ENCODE peak calls at places on chromosomes 5 and 9, in five cellular contexts. One of them, this sample, is unnamed.
A peak's percentile ranks its signal among the peaks of the same experiment; 100 is the strongest.

GRCh38 chr5:58944221-58944620 is 361.3 kb downstream of the RAB3C start:
- DNase-seq in gastrocnemius medialis: no peak
- DNase-seq in left lung: no peak
- DNase-seq in bronchial epithelial cell: no peak
- DNase-seq in HFFc6: no peak
- DNase-seq in this sample: no peak

GRCh38 chr9:36398745-36399144 is 1.3 kb downstream of the RNF38 start:
- DNase-seq in gastrocnemius medialis: no peak
- DNase-seq in left lung: no peak
- DNase-seq in bronchial epithelial cell: peak; percentile 38
- DNase-seq in HFFc6: peak; percentile 73
- DNase-seq in this sample: no peak

GRCh38 chr5:108461628-108462367 is 79.9 kb upstream of the FBXL17 start:
- DNase-seq in gastrocnemius medialis: no peak
- DNase-seq in left lung: no peak
- DNase-seq in bronchial epithelial cell: peak; percentile 64
- DNase-seq in HFFc6: peak; percentile 41
- DNase-seq in this sample: no peak

GRCh38 chr5:174275959-174276358 is 230.5 kb downstream of the NSG2 start:
- DNase-seq in gastrocnemius medialis: no peak
- DNase-seq in left lung: no peak
- DNase-seq in bronchial epithelial cell: no peak
- DNase-seq in HFFc6: no peak
- DNase-seq in this sample: no peak

GRCh38 chr9:77290373-77290772 is 113.0 kb downstream of the VPS13A start:
- DNase-seq in gastrocnemius medialis: no peak
- DNase-seq in left lung: no peak
- DNase-seq in bronchial epithelial cell: no peak
- DNase-seq in HFFc6: no peak
- DNase-seq in this sample: no peak

GRCh38 chr5:174022384-174023095 is 23.0 kb upstream of the NSG2 start:
- DNase-seq in gastrocnemius medialis: no peak
- DNase-seq in left lung: no peak
- DNase-seq in bronchial epithelial cell: no peak
- DNase-seq in HFFc6: no peak
- DNase-seq in this sample: no peak

GRCh38 chr5:148740966-148741742 is 85.3 kb upstream of the ADRB2 start:
- DNase-seq in gastrocnemius medialis: peak; percentile 77
- DNase-seq in left lung: no peak
- DNase-seq in bronchial epithelial cell: peak; percentile 76
- DNase-seq in HFFc6: peak; percentile 79
- DNase-seq in this sample: peak; percentile 29

GRCh38 chr9:96875460-96876142 is 21.3 kb upstream of the ZNF782 start:
- DNase-seq in gastrocnemius medialis: peak; percentile 74
- DNase-seq in left lung: peak; percentile 81
- DNase-seq in bronchial epithelial cell: peak; percentile 71
- DNase-seq in HFFc6: no peak
- DNase-seq in this sample: peak; percentile 82

GRCh38 chr9:91102269-91102668 is 259.4 kb downstream of the AUH start:
- DNase-seq in gastrocnemius medialis: no peak
- DNase-seq in left lung: no peak
- DNase-seq in bronchial epithelial cell: peak; percentile 16
- DNase-seq in HFFc6: no peak
- DNase-seq in this sample: no peak

GRCh38 chr9:96078866-96079505 is 203.5 kb downstream of the ERCC6L2 start:
- DNase-seq in gastrocnemius medialis: no peak
- DNase-seq in left lung: no peak
- DNase-seq in bronchial epithelial cell: no peak
- DNase-seq in HFFc6: no peak
- DNase-seq in this sample: no peak

GRCh38 chr5:32023816-32024215 is 150.3 kb downstream of the GOLPH3 start:
- DNase-seq in gastrocnemius medialis: no peak
- DNase-seq in left lung: no peak
- DNase-seq in bronchial epithelial cell: no peak
- DNase-seq in HFFc6: no peak
- DNase-seq in this sample: no peak

GRCh38 chr5:149404746-149405549 is 25.9 kb upstream of the IL17B start:
- DNase-seq in gastrocnemius medialis: no peak
- DNase-seq in left lung: no peak
- DNase-seq in bronchial epithelial cell: no peak
- DNase-seq in HFFc6: peak; percentile 87
- DNase-seq in this sample: no peak

GRCh38 chr5:124436294-124436693 is 310.1 kb downstream of the ZNF608 start:
- DNase-seq in gastrocnemius medialis: no peak
- DNase-seq in left lung: no peak
- DNase-seq in bronchial epithelial cell: peak; percentile 4
- DNase-seq in HFFc6: no peak
- DNase-seq in this sample: no peak

GRCh38 chr5:136811551-136811950 is 446.2 kb upstream of the TRPC7 start:
- DNase-seq in gastrocnemius medialis: peak; percentile 76
- DNase-seq in left lung: no peak
- DNase-seq in bronchial epithelial cell: peak; percentile 94
- DNase-seq in HFFc6: peak; percentile 87
- DNase-seq in this sample: no peak

GRCh38 chr9:126016579-126017290 is 269.6 kb downstream of the PBX3 start:
- DNase-seq in gastrocnemius medialis: no peak
- DNase-seq in left lung: peak; percentile 72
- DNase-seq in bronchial epithelial cell: no peak
- DNase-seq in HFFc6: no peak
- DNase-seq in this sample: no peak

GRCh38 chr5:74639538-74640449 is 734 bp downstream of the ENC1 start:
- DNase-seq in gastrocnemius medialis: peak; percentile 19
- DNase-seq in left lung: peak; percentile 87
- DNase-seq in bronchial epithelial cell: no peak
- DNase-seq in HFFc6: peak; percentile 64
- DNase-seq in this sample: peak; percentile 64

GRCh38 chr5:116763987-116764866 is 189.6 kb upstream of the SEMA6A start:
- DNase-seq in gastrocnemius medialis: no peak
- DNase-seq in left lung: no peak
- DNase-seq in bronchial epithelial cell: peak; percentile 96
- DNase-seq in HFFc6: no peak
- DNase-seq in this sample: no peak

GRCh38 chr5:135007305-135007704 is 26.7 kb downstream of the PITX1 start:
- DNase-seq in gastrocnemius medialis: no peak
- DNase-seq in left lung: peak; percentile 37
- DNase-seq in bronchial epithelial cell: no peak
- DNase-seq in HFFc6: no peak
- DNase-seq in this sample: no peak

GRCh38 chr5:56468278-56468677 is 235.1 kb upstream of the ANKRD55 start:
- DNase-seq in gastrocnemius medialis: no peak
- DNase-seq in left lung: no peak
- DNase-seq in bronchial epithelial cell: no peak
- DNase-seq in HFFc6: no peak
- DNase-seq in this sample: no peak

GRCh38 chr5:150000990-150001659 is 586 bp downstream of the HMGXB3 start:
- DNase-seq in gastrocnemius medialis: peak; percentile 50
- DNase-seq in left lung: peak; percentile 93
- DNase-seq in bronchial epithelial cell: peak; percentile 34
- DNase-seq in HFFc6: peak; percentile 44
- DNase-seq in this sample: peak; percentile 71

GRCh38 chr9:111952559-111952958 is 55.9 kb downstream of the UGCG start:
- DNase-seq in gastrocnemius medialis: no peak
- DNase-seq in left lung: no peak
- DNase-seq in bronchial epithelial cell: peak; percentile 92
- DNase-seq in HFFc6: peak; percentile 50
- DNase-seq in this sample: no peak

GRCh38 chr9:28853487-28853886 is 1280.2 kb upstream of the C9orf72 start:
- DNase-seq in gastrocnemius medialis: no peak
- DNase-seq in left lung: no peak
- DNase-seq in bronchial epithelial cell: no peak
- DNase-seq in HFFc6: no peak
- DNase-seq in this sample: no peak

DNA sequence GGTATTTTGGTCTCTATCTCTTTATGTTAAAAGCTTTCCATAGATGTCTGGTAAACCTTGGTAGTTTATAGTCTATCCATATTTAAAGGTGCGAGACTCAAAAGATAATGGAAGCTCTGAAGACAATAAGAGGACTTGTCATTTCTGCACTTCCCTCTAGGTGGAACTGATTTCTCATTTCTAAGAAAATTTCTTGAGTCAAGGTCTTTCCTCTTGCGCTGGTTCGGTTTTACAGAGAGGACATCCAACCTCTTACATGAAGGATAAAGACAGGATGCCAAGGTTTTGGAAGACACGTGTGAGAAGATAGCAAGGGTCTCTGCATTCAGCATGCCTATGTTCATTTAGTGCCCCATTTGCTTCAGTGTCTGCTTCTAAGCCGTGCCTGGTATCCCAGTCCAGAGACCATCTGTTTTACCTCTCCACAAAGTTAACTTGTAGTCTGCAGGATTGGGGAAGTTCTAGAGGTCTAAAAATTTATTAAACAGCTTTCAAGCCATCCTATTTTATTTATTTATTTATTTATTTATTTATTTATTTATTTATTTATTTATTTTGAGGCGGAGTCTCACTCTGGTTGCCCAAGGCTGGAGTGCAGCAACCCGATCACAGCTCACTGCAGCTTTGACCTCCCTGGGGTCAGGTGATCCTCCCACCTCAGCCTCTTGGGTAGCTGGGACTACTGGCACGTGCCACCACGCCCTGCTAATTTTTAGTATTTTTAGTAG is 41.6 kb downstream of the KIAA1191 start:
- DNase-seq in gastrocnemius medialis: no peak
- DNase-seq in left lung: no peak
- DNase-seq in bronchial epithelial cell: peak; percentile 26
- DNase-seq in HFFc6: no peak
- DNase-seq in this sample: no peak
- TF ChIP-seq CTCF in gastrocnemius medialis: no peak
- TF ChIP-seq CTCF in left lung: no peak
- TF ChIP-seq CTCF in bronchial epithelial cell: peak; percentile 9
- TF ChIP-seq CTCF in HFFc6: peak; percentile 29
- TF ChIP-seq CTCF in this sample: peak; percentile 32

DNA sequence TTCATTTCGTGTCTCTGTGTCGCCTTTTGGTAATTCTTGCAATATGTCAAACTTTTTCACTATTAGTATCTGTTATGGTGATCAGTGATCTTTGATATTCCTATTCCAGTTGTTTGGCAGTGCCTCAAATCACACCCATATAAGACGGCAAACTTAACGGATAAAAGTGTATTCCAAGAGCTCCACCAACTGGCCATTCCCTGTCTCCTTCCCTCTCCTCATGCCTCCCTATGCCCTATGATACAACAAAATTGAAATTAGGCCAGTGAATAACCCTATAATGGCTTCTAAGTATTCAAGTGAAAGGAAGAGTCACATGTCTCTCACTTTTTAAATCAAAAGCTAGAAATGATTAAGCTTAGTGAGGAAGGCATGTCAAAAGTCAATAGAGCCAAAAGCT is 74.8 kb downstream of the CDK5RAP2 start:
- DNase-seq in gastrocnemius medialis: no peak
- DNase-seq in left lung: no peak
- DNase-seq in bronchial epithelial cell: no peak
- DNase-seq in HFFc6: no peak
- DNase-seq in this sample: no peak
- TF ChIP-seq CTCF in gastrocnemius medialis: no peak
- TF ChIP-seq CTCF in left lung: no peak
- TF ChIP-seq CTCF in bronchial epithelial cell: peak; percentile 9
- TF ChIP-seq CTCF in HFFc6: no peak
- TF ChIP-seq CTCF in this sample: peak; percentile 47

GRCh38 chr5:68333649-68334549 is 118.3 kb downstream of the PIK3R1 start:
- DNase-seq in gastrocnemius medialis: no peak
- DNase-seq in left lung: no peak
- DNase-seq in bronchial epithelial cell: peak; percentile 87
- DNase-seq in HFFc6: peak; percentile 87
- DNase-seq in this sample: no peak
- TF ChIP-seq CTCF in gastrocnemius medialis: no peak
- TF ChIP-seq CTCF in left lung: no peak
- TF ChIP-seq CTCF in bronchial epithelial cell: peak; percentile 40
- TF ChIP-seq CTCF in HFFc6: peak; percentile 76
- TF ChIP-seq CTCF in this sample: no peak

DNA sequence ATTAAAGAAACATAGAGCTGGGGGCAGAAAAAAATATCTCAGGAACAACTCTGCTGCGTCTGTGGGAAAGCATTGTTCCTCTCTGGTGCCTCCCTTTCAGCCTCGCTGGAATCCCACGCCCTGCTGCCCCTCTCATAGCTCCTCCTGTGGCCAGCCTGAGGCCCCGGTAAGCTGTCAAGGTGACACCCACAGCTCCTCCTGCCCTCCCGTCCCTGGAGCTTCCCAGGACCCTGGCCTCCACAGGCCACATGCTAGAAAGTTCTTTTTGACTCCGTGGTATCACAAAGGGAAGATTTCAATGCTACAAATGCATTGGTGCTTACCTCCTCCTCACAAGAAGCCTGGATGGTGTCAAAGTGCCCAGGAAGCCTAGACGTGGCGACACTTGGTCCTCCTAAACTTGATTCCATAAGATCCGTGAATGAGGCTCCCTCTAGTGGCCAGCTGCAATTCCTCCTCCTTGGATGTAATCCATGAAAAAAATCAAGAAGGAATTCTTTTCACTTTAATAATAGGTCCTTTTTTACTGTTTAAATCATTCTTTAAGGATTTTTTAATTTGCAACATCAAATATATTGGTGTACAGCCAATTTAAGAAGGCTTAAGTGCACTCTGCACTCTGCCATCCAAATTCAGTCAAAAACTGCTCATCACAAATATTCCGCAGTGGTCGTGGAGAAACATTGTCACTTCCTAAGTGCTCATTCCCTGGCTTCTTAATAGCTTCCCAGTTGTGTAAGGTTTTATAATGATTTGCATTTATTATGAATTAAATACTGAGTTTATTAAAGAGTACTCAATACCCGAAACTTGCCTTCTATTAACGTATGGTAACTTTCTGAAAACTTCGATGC is 104.8 kb downstream of the CFAP90 start:
- DNase-seq in gastrocnemius medialis: peak; percentile 69
- DNase-seq in left lung: no peak
- DNase-seq in bronchial epithelial cell: peak; percentile 63
- DNase-seq in HFFc6: peak; percentile 41
- DNase-seq in this sample: peak; percentile 45
- TF ChIP-seq CTCF in gastrocnemius medialis: peak; percentile 76
- TF ChIP-seq CTCF in left lung: peak; percentile 76
- TF ChIP-seq CTCF in bronchial epithelial cell: peak; percentile 74
- TF ChIP-seq CTCF in HFFc6: peak; percentile 96
- TF ChIP-seq CTCF in this sample: peak; percentile 66

GRCh38 chr9:109455391-109455790 is 42.7 kb downstream of the PTPN3 start:
- DNase-seq in gastrocnemius medialis: no peak
- DNase-seq in left lung: no peak
- DNase-seq in bronchial epithelial cell: no peak
- DNase-seq in HFFc6: no peak
- DNase-seq in this sample: no peak
- TF ChIP-seq CTCF in gastrocnemius medialis: no peak
- TF ChIP-seq CTCF in left lung: no peak
- TF ChIP-seq CTCF in bronchial epithelial cell: no peak
- TF ChIP-seq CTCF in HFFc6: no peak
- TF ChIP-seq CTCF in this sample: no peak

GRCh38 chr5:139649082-139649991 is 1.2 kb downstream of the CXXC5 start:
- DNase-seq in gastrocnemius medialis: peak; percentile 25
- DNase-seq in left lung: peak; percentile 84
- DNase-seq in bronchial epithelial cell: no peak
- DNase-seq in HFFc6: no peak
- DNase-seq in this sample: peak; percentile 61
- TF ChIP-seq CTCF in gastrocnemius medialis: no peak
- TF ChIP-seq CTCF in left lung: no peak
- TF ChIP-seq CTCF in bronchial epithelial cell: no peak
- TF ChIP-seq CTCF in HFFc6: peak; percentile 11
- TF ChIP-seq CTCF in this sample: no peak

This sample was measured in right lobe of liver.